ENCODE peak calls at places on chromosomes 11 and 22, in seven cellular contexts. Y is body of pancreas; F is thoracic aorta; D is CD4-positive, alpha-beta memory T cell; Q is Peyer's patch; E is pancreas; I is PC-9. H is an unnamed sample.

GRCh38 chr22:41230399-41230785 is 10.3 kb downstream of the CHADL start:
- DNase-seq in Y (no peak), Q (no peak), D (no peak), E (no peak), F (no peak), I (no peak), H (no peak)

GRCh38 chr22:27317961-27318360 is 483.6 kb downstream of the MN1 start:
- DNase-seq in I (no peak), E (no peak), F (no peak), D (no peak), Q (no peak), Y (no peak), H (no peak)

GRCh38 chr11:2751523-2752203 is 51.9 kb upstream of the KCNQ1OT1 start:
- DNase-seq in E (no peak), Y (peak; percentile 8), Q (no peak), D (no peak), F (no peak), I (no peak), H (no peak)

GRCh38 chr11:123180166-123180565 is 14.9 kb downstream of the CLMP start:
- DNase-seq in Q (no peak), I (peak; percentile 82), E (no peak), F (no peak), Y (no peak), D (no peak), H (no peak)

GRCh38 chr11:94511932-94512781 is at the start of gene C11orf97:
- DNase-seq in Q (peak; percentile 72), D (peak; percentile 40), E (peak; percentile 73), F (no peak), Y (peak; percentile 73), I (peak; percentile 59), H (peak; percentile 67)

GRCh38 chr11:1222491-1223345 is at the start of gene MUC5B:
- DNase-seq in Q (peak; percentile 47), Y (peak; percentile 74), D (no peak), F (no peak), I (peak; percentile 81), E (peak; percentile 46), H (peak; percentile 80)

GRCh38 chr11:31237819-31238771 is 131.4 kb downstream of the DCDC1 start:
- DNase-seq in F (no peak), Q (no peak), I (no peak), D (no peak), Y (no peak), E (no peak), H (no peak)

GRCh38 chr11:78256962-78257361 is 68.2 kb downstream of the USP35 start:
- DNase-seq in D (no peak), Y (peak; percentile 69), F (peak; percentile 66), E (peak; percentile 74), Q (peak; percentile 70), I (no peak), H (peak; percentile 90)

GRCh38 chr11:36751251-36751839 is 153.3 kb upstream of the RAG2 start:
- DNase-seq in D (no peak), Y (no peak), F (no peak), E (no peak), I (no peak), Q (no peak), H (no peak)

GRCh38 chr11:80855975-80856524 is 1415.2 kb upstream of the TENM4 start:
- DNase-seq in Q (no peak), F (no peak), D (no peak), Y (no peak), E (no peak), I (peak; percentile 68), H (no peak)
- H3K27ac ChIP-seq in Q (no peak overlapping the region), F (no peak overlapping the region), D (no peak overlapping the region), Y (no peak overlapping the region), E (no peak overlapping the region), I (no peak overlapping the region), H (no peak overlapping the region)

GRCh38 chr11:72624496-72625201 is 49.6 kb downstream of the PDE2A start:
- DNase-seq in F (no peak), E (no peak), Q (peak; percentile 53), D (no peak), Y (no peak), I (no peak), H (peak; percentile 47)

GRCh38 chr11:72626637-72626936 is 47.6 kb downstream of the PDE2A start:
- DNase-seq in Y (no peak), I (no peak), F (no peak), E (no peak), D (no peak), Q (no peak), H (no peak)

GRCh38 chr11:72627594-72628281 is 46.5 kb downstream of the PDE2A start:
- DNase-seq in Q (no peak), Y (no peak), D (no peak), E (no peak), F (no peak), I (no peak), H (no peak)

GRCh38 chr11:72623052-72623451 is 51.2 kb downstream of the PDE2A start:
- DNase-seq in F (no peak), Y (no peak), D (no peak), I (no peak), E (no peak), Q (no peak), H (no peak)

DNA sequence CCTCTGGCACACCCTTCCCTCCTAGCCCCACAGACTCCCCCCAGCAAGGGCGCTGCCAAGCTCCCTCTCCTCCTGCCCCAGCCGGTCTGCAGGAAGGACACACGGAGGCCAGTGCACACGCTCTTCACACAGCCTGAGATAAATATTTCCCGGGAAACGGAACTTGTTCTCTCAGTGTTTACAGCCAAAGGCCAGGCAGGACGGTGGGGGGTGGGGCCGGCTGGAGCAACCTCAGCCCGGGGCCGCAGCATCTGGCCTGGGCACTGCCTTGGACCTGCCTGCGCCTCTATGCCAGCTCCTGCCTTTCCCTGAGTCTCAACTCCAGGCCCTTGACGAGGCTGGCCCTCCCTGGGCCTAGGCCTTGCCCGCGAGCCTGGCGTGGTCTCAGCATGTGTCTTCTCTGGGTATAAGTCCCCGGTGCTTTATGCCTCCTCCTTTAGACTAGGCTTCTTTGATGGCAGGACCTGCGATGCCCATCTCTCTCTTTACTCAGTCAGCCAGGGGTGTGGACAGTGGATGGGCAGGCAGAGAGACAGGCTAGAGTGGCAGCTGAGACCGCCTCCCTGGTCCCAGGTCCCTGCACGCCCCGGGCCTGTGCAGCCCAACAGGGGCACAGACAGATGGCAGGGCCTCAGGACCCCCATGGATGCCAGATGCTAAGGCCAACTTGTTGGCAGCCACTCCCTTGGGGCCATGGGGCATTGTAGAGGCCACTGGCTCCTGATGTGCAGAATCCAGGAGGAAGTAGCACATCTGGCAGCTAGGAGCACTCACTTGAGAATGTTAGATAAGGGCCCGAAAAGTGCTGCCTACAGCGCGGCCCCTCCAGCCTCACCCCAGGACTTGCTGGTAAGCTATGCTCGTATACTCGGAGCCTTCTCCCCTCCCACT is 48.2 kb downstream of the PDE2A start:
- DNase-seq in Y (peak; percentile 72), I (no peak), F (no peak), Q (peak; percentile 62), D (no peak), E (peak; percentile 33), H (peak; percentile 51)
- H3K27ac ChIP-seq in Y (peak overlapping the region; percentile 56), I (no peak overlapping the region), F (peak overlapping the region; percentile 43), Q (peak overlapping the region; percentile 42), D (no peak overlapping the region), E (no peak overlapping the region), H (peak overlapping the region; percentile 82)

GRCh38 chr11:27249208-27249509 is 113.9 kb downstream of the CCDC34 start:
- DNase-seq in E (no peak), Y (no peak), D (no peak), Q (no peak), F (no peak), I (no peak), H (no peak)
- H3K27ac ChIP-seq in E (no peak overlapping the region), Y (no peak overlapping the region), D (no peak overlapping the region), Q (no peak overlapping the region), F (no peak overlapping the region), I (no peak overlapping the region), H (no peak overlapping the region)

GRCh38 chr11:43905788-43906187 is 25.2 kb downstream of the ALKBH3 start:
- DNase-seq in F (no peak), E (no peak), D (no peak), I (no peak), Q (no peak), Y (peak; percentile 16), H (no peak)

GRCh38 chr11:43903969-43904368 is 23.3 kb downstream of the ALKBH3 start:
- DNase-seq in F (no peak), D (no peak), E (no peak), I (no peak), Q (no peak), Y (no peak), H (no peak)

GRCh38 chr11:43907028-43907966 is 26.7 kb downstream of the ALKBH3 start:
- DNase-seq in I (no peak), F (no peak), E (no peak), Q (no peak), D (no peak), Y (no peak), H (no peak)

GRCh38 chr11:43903086-43903485 is 22.5 kb downstream of the ALKBH3 start:
- DNase-seq in F (no peak), Y (no peak), D (no peak), I (no peak), Q (no peak), E (no peak), H (no peak)

DNA sequence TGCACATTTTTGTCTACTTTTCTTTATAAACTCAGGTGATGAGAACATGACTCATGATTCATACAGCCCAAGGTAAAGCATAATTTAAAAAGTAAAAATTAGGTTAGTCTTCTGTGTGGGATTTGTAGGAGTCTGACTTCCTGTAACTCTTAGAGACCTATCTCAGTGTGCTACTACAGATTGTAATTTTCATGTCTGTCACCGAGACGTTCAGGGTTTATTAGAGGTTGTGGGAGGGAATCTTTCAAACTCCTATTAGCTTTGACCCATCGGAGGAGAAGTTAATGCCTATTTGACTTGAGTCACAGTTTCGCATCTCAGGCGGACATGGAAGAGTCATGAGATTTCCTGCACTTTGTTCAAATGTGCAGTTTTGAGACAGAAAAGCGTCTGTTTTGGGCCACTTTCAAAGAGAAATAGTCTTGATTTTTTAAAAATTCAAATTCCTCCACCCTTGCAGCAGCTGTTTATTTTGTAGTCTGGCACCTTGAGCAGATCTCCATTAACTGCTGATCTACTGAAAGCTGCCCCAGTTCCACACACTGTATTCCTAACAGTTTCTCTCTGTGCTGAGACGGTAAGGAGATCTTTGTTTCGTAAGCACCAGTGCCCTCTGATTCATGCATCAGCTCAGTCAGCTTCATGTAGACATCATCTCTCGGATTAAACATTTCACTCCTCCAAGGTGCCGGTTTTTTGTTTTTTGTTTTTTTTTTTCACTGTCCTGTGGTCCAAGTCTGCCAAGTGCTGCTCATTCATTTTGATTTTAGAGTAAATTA is 24.3 kb downstream of the ALKBH3 start:
- DNase-seq in E (no peak), D (no peak), Q (no peak), I (no peak), F (no peak), Y (no peak), H (no peak)
- H3K27ac ChIP-seq in E (no peak overlapping the region), D (no peak overlapping the region), Q (no peak overlapping the region), I (no peak overlapping the region), F (peak overlapping the region; percentile 33), Y (no peak overlapping the region), H (peak overlapping the region; percentile 31)

H was measured in upper lobe of left lung.